ENCODE peak calls at places on chromosomes 7 and 10, in four cellular contexts. One of them, this sample, is unnamed.

GRCh38 chr7:45569290-45569685 is 4.9 kb upstream of the ADCY1 start:
- DNase-seq in AG04450: no peak
- DNase-seq in spleen: no peak
- DNase-seq in Peyer's patch: no peak
- DNase-seq in this sample: no peak

GRCh38 chr7:54799792-54800191 is 40.8 kb upstream of the SEC61G start:
- DNase-seq in spleen: no peak
- DNase-seq in Peyer's patch: no peak
- DNase-seq in AG04450: no peak
- DNase-seq in this sample: no peak

GRCh38 chr10:92387289-92387940 is 96.4 kb downstream of the MARCHF5 start:
- DNase-seq in spleen: no peak
- DNase-seq in Peyer's patch: no peak
- DNase-seq in AG04450: peak
- DNase-seq in this sample: peak

GRCh38 chr7:155533827-155534690 is 12.3 kb downstream of the CNPY1 start:
- DNase-seq in spleen: peak
- DNase-seq in AG04450: no peak
- DNase-seq in Peyer's patch: no peak
- DNase-seq in this sample: no peak

GRCh38 chr10:119358567-119358966 is 151.2 kb downstream of the GRK5 start:
- DNase-seq in spleen: no peak
- DNase-seq in Peyer's patch: no peak
- DNase-seq in AG04450: no peak
- DNase-seq in this sample: no peak

GRCh38 chr7:152865011-152865410 is 105.5 kb downstream of the ACTR3B start:
- DNase-seq in AG04450: no peak
- DNase-seq in spleen: no peak
- DNase-seq in Peyer's patch: no peak
- DNase-seq in this sample: no peak

GRCh38 chr10:7260412-7260900 is 150.4 kb downstream of the SFMBT2 start:
- DNase-seq in Peyer's patch: peak
- DNase-seq in spleen: no peak
- DNase-seq in AG04450: peak
- DNase-seq in this sample: peak

GRCh38 chr10:86363833-86364511 is 2.6 kb downstream of the GRID1 start:
- DNase-seq in spleen: peak
- DNase-seq in AG04450: no peak
- DNase-seq in Peyer's patch: peak
- DNase-seq in this sample: no peak

GRCh38 chr7:16904086-16904485 is 22.3 kb upstream of the AGR3 start:
- DNase-seq in Peyer's patch: no peak
- DNase-seq in AG04450: no peak
- DNase-seq in spleen: no peak
- DNase-seq in this sample: no peak

GRCh38 chr10:97896756-97897155 is 47.1 kb downstream of the GOLGA7B start:
- DNase-seq in AG04450: no peak
- DNase-seq in Peyer's patch: no peak
- DNase-seq in spleen: no peak
- DNase-seq in this sample: no peak

GRCh38 chr7:41256186-41256945 is 446.5 kb downstream of the INHBA start:
- DNase-seq in AG04450: no peak
- DNase-seq in spleen: no peak
- DNase-seq in Peyer's patch: no peak
- DNase-seq in this sample: no peak

GRCh38 chr10:32190890-32191491 is 134.8 kb upstream of the KIF5B start:
- DNase-seq in Peyer's patch: no peak
- DNase-seq in spleen: no peak
- DNase-seq in AG04450: no peak
- DNase-seq in this sample: no peak

GRCh38 chr7:50330254-50330653 is 25.7 kb downstream of the IKZF1 start:
- DNase-seq in AG04450: no peak
- DNase-seq in Peyer's patch: no peak
- DNase-seq in spleen: no peak
- DNase-seq in this sample: no peak

GRCh38 chr10:114876169-114876568 is 54.6 kb downstream of the FHIP2A start:
- DNase-seq in Peyer's patch: no peak
- DNase-seq in spleen: no peak
- DNase-seq in AG04450: no peak
- DNase-seq in this sample: no peak

GRCh38 chr10:69876931-69877330 is 75.2 kb downstream of the COL13A1 start:
- DNase-seq in AG04450: no peak
- DNase-seq in Peyer's patch: no peak
- DNase-seq in spleen: no peak
- DNase-seq in this sample: no peak

GRCh38 chr10:80598084-80598798 is 60.5 kb downstream of the SH2D4B start:
- DNase-seq in AG04450: no peak
- DNase-seq in spleen: no peak
- DNase-seq in Peyer's patch: peak
- DNase-seq in this sample: no peak

GRCh38 chr7:140035400-140036223 is 27.1 kb downstream of the PARP12 start:
- DNase-seq in spleen: no peak
- DNase-seq in AG04450: peak
- DNase-seq in Peyer's patch: no peak
- DNase-seq in this sample: peak

GRCh38 chr7:149771199-149771636 is 2.2 kb downstream of the ZNF467 start:
- DNase-seq in spleen: peak
- DNase-seq in Peyer's patch: no peak
- DNase-seq in AG04450: no peak
- DNase-seq in this sample: no peak

GRCh38 chr10:59096631-59097030 is 79.8 kb upstream of the PHYHIPL start:
- DNase-seq in Peyer's patch: no peak
- DNase-seq in AG04450: no peak
- DNase-seq in spleen: no peak
- DNase-seq in this sample: no peak

GRCh38 chr10:99235469-99235871 is at the start of gene HPSE2:
- DNase-seq in AG04450: no peak
- DNase-seq in Peyer's patch: no peak
- DNase-seq in spleen: no peak
- DNase-seq in this sample: no peak
- H3K4me3 ChIP-seq in AG04450: no peak
- H3K4me3 ChIP-seq in Peyer's patch: no peak
- H3K4me3 ChIP-seq in spleen: no peak
- H3K4me3 ChIP-seq in this sample: no peak

DNA sequence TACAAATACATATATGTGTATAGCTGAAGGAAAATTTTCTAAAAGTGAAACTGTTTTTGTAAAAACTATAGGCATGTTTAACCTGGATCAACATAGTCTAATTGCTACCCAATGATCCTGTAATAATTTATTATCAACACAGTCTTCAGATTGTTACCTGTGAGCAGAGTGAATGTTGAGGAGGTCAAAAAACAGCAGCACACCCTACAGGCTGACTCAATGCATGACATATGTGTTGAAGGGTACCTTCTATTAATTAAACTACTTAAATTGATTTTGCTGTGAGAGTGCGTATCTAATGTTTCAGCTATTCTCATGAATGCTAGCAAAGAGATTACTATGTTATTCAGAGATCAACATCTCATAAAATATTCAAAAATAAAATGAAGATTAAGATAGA is 411.4 kb downstream of the TNS3 start:
- DNase-seq in spleen: no peak
- DNase-seq in AG04450: no peak
- DNase-seq in Peyer's patch: no peak
- DNase-seq in this sample: no peak
- TF ChIP-seq CTCF in spleen: no peak
- TF ChIP-seq CTCF in AG04450: peak
- TF ChIP-seq CTCF in Peyer's patch: peak
- TF ChIP-seq CTCF in this sample: peak

DNA sequence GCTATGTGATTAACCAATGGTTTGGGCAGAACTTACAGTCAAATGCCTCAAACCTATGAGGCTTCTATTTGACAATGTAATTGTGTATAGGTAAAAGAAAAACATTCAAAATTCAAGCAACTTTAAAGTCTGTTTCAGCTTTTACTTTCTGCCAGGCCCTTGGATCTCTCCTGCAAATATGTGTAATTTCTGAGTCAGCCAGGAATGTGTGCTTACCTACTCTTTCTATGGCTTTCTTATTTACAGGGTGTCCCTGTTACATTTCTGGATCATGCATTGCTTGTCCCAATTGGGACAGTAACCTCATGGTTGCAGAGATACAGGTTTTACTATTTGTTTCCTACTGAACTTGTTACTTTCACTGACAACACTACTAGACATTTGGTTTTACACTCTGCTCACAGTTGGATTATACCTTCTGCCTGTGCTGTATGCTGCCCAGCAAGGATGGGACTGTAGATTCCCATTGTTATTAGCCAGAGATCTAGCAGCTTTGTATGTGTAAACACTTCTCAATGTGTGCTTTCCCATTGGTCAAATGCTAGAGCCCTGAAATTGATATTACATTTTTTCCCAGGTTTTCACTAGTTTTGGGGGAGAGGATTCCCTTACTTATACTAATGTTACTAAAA is 355.3 kb downstream of the ARL4A start:
- DNase-seq in Peyer's patch: no peak
- DNase-seq in AG04450: no peak
- DNase-seq in spleen: no peak
- DNase-seq in this sample: peak
- H3K4me3 ChIP-seq in Peyer's patch: no peak
- H3K4me3 ChIP-seq in AG04450: no peak
- H3K4me3 ChIP-seq in spleen: no peak
- H3K4me3 ChIP-seq in this sample: no peak

DNA sequence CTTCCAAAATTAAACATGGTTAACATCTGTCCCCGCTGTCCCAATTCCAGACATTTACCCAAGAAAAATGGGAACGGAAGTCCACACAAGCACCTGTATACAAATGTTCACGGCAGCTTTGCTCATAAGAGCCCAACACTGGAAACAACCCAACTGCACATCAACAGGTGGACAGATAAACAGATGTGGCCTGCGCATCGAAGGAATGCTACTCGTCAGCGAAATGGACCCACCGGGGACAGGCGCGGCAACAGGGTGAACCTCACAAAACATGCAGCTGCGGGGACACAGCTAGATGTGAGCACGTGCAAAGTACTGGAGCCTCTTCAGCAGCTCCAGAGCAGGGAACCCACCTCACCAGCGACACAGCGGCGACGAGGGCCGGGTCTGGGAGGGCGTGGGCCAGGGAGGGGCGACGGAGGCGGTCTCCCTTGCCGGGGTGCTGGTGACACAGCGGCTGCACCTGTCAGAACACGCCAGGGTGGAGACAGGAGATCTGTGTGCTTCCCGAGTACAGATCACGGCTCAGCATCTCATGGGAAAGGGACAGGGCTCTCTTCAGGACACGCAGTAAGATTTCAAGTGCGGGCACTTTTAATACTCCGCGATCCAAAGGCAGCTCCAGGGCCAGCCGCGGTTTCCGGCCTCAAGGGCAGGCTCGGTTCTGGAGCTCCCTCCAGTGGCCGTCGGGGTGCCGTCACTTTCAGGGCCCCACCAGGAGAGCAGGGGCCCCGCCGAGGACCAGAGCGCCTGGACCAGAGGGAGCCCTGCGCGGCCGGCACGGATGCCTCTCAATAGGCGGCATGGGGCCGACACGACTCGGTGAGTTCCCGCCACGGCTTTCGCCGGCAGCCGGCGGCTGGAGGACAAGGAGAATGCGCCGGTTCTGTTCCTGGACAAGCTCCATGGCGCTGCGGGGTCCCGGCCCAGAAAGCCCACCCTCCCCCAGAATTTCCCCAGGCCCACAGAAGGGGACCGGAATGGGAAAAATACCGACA is 21.2 kb downstream of the GPR146 start:
- DNase-seq in Peyer's patch: peak
- DNase-seq in spleen: peak
- DNase-seq in AG04450: no peak
- DNase-seq in this sample: no peak
- TF ChIP-seq CTCF in Peyer's patch: peak
- TF ChIP-seq CTCF in spleen: peak
- TF ChIP-seq CTCF in AG04450: peak
- TF ChIP-seq CTCF in this sample: peak

GRCh38 chr7:24637021-24637420 is 63.8 kb downstream of the PALS2 start:
- DNase-seq in Peyer's patch: no peak
- DNase-seq in spleen: no peak
- DNase-seq in AG04450: no peak
- DNase-seq in this sample: no peak

GRCh38 chr7:24637706-24638105 is 64.5 kb downstream of the PALS2 start:
- DNase-seq in spleen: no peak
- DNase-seq in AG04450: no peak
- DNase-seq in Peyer's patch: no peak
- DNase-seq in this sample: no peak
- H3K4me3 ChIP-seq in spleen: no peak
- H3K4me3 ChIP-seq in AG04450: no peak
- H3K4me3 ChIP-seq in Peyer's patch: no peak
- H3K4me3 ChIP-seq in this sample: no peak

GRCh38 chr7:105718511-105718925 is 137.2 kb upstream of the EFCAB10 start:
- DNase-seq in Peyer's patch: no peak
- DNase-seq in AG04450: no peak
- DNase-seq in spleen: no peak
- DNase-seq in this sample: no peak

GRCh38 chr7:105711726-105712402 is 130.6 kb upstream of the EFCAB10 start:
- DNase-seq in spleen: no peak
- DNase-seq in Peyer's patch: no peak
- DNase-seq in AG04450: no peak
- DNase-seq in this sample: no peak

GRCh38 chr7:105708681-105709080 is 127.4 kb upstream of the EFCAB10 start:
- DNase-seq in AG04450: no peak
- DNase-seq in spleen: no peak
- DNase-seq in Peyer's patch: no peak
- DNase-seq in this sample: no peak

GRCh38 chr7:105715528-105715927 is 134.2 kb upstream of the EFCAB10 start:
- DNase-seq in AG04450: no peak
- DNase-seq in spleen: no peak
- DNase-seq in Peyer's patch: no peak
- DNase-seq in this sample: no peak

DNA sequence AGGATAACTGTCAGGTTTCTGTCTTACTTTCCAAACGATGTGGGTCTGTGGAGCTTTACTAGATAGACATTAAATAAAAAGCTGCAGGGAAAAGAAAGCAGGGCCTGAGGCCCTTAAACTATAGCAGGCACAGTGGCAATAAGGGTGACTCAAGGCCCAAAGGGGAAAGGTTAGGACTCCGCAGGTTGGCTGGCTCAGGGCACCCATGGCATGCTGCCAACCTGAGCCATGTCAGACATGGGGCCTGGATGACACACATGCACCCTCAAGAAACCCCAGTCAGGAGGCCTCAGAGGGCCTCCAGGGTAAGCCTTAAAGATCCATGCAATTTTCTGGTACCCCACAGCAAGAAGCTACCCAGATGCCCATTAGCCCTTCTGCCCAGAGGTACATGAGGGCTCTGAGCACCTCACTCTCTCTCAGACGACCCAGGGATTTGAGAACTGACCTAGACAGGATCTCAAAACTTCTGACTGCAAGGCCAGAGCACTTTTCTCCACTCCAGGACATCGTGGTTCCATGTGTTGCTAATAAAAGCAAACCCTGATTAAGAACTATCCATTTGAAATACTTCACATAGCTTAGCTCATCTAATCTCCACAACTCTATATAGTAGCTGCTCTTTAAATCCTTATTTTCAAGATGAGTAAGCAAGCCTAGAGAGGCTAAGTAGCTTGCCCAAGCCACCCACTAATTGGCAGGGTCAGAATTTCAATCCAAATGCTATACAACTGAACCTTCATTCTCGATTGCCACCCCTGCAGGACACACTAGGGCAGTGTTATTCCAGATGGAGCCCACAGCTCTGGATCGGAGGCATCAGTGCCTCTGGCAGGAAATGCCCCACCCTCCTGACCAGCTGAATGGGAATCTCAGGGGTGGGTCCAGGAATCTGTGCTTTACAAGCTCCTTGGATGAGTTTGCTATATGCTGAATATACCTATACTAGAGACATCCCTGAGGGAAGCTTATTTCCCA is 132.5 kb upstream of the EFCAB10 start:
- DNase-seq in Peyer's patch: no peak
- DNase-seq in spleen: no peak
- DNase-seq in AG04450: no peak
- DNase-seq in this sample: no peak
- TF ChIP-seq CTCF in Peyer's patch: no peak
- TF ChIP-seq CTCF in spleen: no peak
- TF ChIP-seq CTCF in AG04450: no peak
- TF ChIP-seq CTCF in this sample: no peak

GRCh38 chr7:5532520-5533335 is 109.1 kb upstream of the TNRC18 start:
- DNase-seq in Peyer's patch: peak
- DNase-seq in spleen: peak
- DNase-seq in AG04450: no peak
- DNase-seq in this sample: no peak
- H3K4me3 ChIP-seq in Peyer's patch: peak
- H3K4me3 ChIP-seq in spleen: peak
- H3K4me3 ChIP-seq in AG04450: no peak
- H3K4me3 ChIP-seq in this sample: no peak